ENCODE peak calls at places on chromosomes 3 and 15, in eight cellular contexts. One of them, this sample, is unnamed.

GRCh38 chr15:94174399-94174802 is 57.0 kb upstream of the MCTP2 start:
- DNase-seq in hypothalamus: no peak
- DNase-seq in GM06990: peak
- DNase-seq in ELF-1: no peak
- DNase-seq in retina: no peak
- DNase-seq in AG20443: peak
- DNase-seq in stimulated activated naive CD4-positive, alpha-beta T cell: no peak
- DNase-seq in GM23338: no peak
- DNase-seq in this sample: peak

GRCh38 chr3:61882253-61882652 is 320.9 kb downstream of the PTPRG start:
- DNase-seq in hypothalamus: no peak
- DNase-seq in GM06990: no peak
- DNase-seq in ELF-1: no peak
- DNase-seq in retina: no peak
- DNase-seq in AG20443: no peak
- DNase-seq in stimulated activated naive CD4-positive, alpha-beta T cell: no peak
- DNase-seq in GM23338: no peak
- DNase-seq in this sample: no peak

GRCh38 chr3:195352895-195353488 is 82.0 kb upstream of the XXYLT1 start:
- DNase-seq in hypothalamus: no peak
- DNase-seq in GM06990: no peak
- DNase-seq in ELF-1: no peak
- DNase-seq in retina: no peak
- DNase-seq in AG20443: peak
- DNase-seq in stimulated activated naive CD4-positive, alpha-beta T cell: no peak
- DNase-seq in GM23338: peak
- DNase-seq in this sample: no peak

GRCh38 chr3:130946876-130947275 is 53.0 kb downstream of the ATP2C1 start:
- DNase-seq in hypothalamus: no peak
- DNase-seq in GM06990: no peak
- DNase-seq in ELF-1: peak
- DNase-seq in retina: no peak
- DNase-seq in AG20443: no peak
- DNase-seq in stimulated activated naive CD4-positive, alpha-beta T cell: no peak
- DNase-seq in GM23338: no peak
- DNase-seq in this sample: no peak

GRCh38 chr15:62138124-62138523 is 27.0 kb downstream of the C2CD4B start:
- DNase-seq in hypothalamus: no peak
- DNase-seq in GM06990: no peak
- DNase-seq in ELF-1: no peak
- DNase-seq in retina: no peak
- DNase-seq in AG20443: no peak
- DNase-seq in stimulated activated naive CD4-positive, alpha-beta T cell: no peak
- DNase-seq in GM23338: no peak
- DNase-seq in this sample: no peak

GRCh38 chr3:58021072-58021959 is 13.1 kb downstream of the FLNB start:
- DNase-seq in hypothalamus: no peak
- DNase-seq in GM06990: no peak
- DNase-seq in ELF-1: peak
- DNase-seq in retina: no peak
- DNase-seq in AG20443: no peak
- DNase-seq in stimulated activated naive CD4-positive, alpha-beta T cell: no peak
- DNase-seq in GM23338: peak
- DNase-seq in this sample: no peak

GRCh38 chr15:48800811-48801460 is 9.9 kb downstream of the CEP152 start:
- DNase-seq in hypothalamus: no peak
- DNase-seq in GM06990: no peak
- DNase-seq in ELF-1: no peak
- DNase-seq in retina: peak
- DNase-seq in AG20443: no peak
- DNase-seq in stimulated activated naive CD4-positive, alpha-beta T cell: no peak
- DNase-seq in GM23338: peak
- DNase-seq in this sample: no peak

GRCh38 chr3:49411550-49411967 is 217 bp downstream of the RHOA start:
- DNase-seq in hypothalamus: peak
- DNase-seq in GM06990: no peak
- DNase-seq in ELF-1: no peak
- DNase-seq in retina: no peak
- DNase-seq in AG20443: no peak
- DNase-seq in stimulated activated naive CD4-positive, alpha-beta T cell: peak
- DNase-seq in GM23338: peak
- DNase-seq in this sample: no peak

GRCh38 chr15:64780600-64781156 is 5.3 kb upstream of the RBPMS2 start:
- DNase-seq in hypothalamus: no peak
- DNase-seq in GM06990: no peak
- DNase-seq in ELF-1: no peak
- DNase-seq in retina: no peak
- DNase-seq in AG20443: no peak
- DNase-seq in stimulated activated naive CD4-positive, alpha-beta T cell: no peak
- DNase-seq in GM23338: no peak
- DNase-seq in this sample: no peak

GRCh38 chr3:123094492-123094891 is 27.7 kb downstream of the PDIA5 start:
- DNase-seq in hypothalamus: no peak
- DNase-seq in GM06990: no peak
- DNase-seq in ELF-1: no peak
- DNase-seq in retina: no peak
- DNase-seq in AG20443: no peak
- DNase-seq in stimulated activated naive CD4-positive, alpha-beta T cell: no peak
- DNase-seq in GM23338: no peak
- DNase-seq in this sample: no peak

GRCh38 chr15:85499498-85499897 is 119.1 kb downstream of the AKAP13 start:
- DNase-seq in hypothalamus: no peak
- DNase-seq in GM06990: no peak
- DNase-seq in ELF-1: no peak
- DNase-seq in retina: no peak
- DNase-seq in AG20443: no peak
- DNase-seq in stimulated activated naive CD4-positive, alpha-beta T cell: no peak
- DNase-seq in GM23338: no peak
- DNase-seq in this sample: no peak

GRCh38 chr3:130442284-130442683 is 74.7 kb upstream of the COL6A6 start:
- DNase-seq in hypothalamus: no peak
- DNase-seq in GM06990: no peak
- DNase-seq in ELF-1: no peak
- DNase-seq in retina: no peak
- DNase-seq in AG20443: no peak
- DNase-seq in stimulated activated naive CD4-positive, alpha-beta T cell: no peak
- DNase-seq in GM23338: peak
- DNase-seq in this sample: no peak

GRCh38 chr15:99125061-99125990 is 20.4 kb downstream of the SYNM start:
- DNase-seq in hypothalamus: no peak
- DNase-seq in GM06990: no peak
- DNase-seq in ELF-1: no peak
- DNase-seq in retina: no peak
- DNase-seq in AG20443: no peak
- DNase-seq in stimulated activated naive CD4-positive, alpha-beta T cell: no peak
- DNase-seq in GM23338: no peak
- DNase-seq in this sample: no peak

GRCh38 chr15:68411735-68412134 is 20.2 kb downstream of the ITGA11 start:
- DNase-seq in hypothalamus: no peak
- DNase-seq in GM06990: no peak
- DNase-seq in ELF-1: no peak
- DNase-seq in retina: no peak
- DNase-seq in AG20443: no peak
- DNase-seq in stimulated activated naive CD4-positive, alpha-beta T cell: no peak
- DNase-seq in GM23338: no peak
- DNase-seq in this sample: no peak

GRCh38 chr3:46713898-46714552 is 3.6 kb downstream of the PRSS50 start:
- DNase-seq in hypothalamus: no peak
- DNase-seq in GM06990: peak
- DNase-seq in ELF-1: no peak
- DNase-seq in retina: no peak
- DNase-seq in AG20443: no peak
- DNase-seq in stimulated activated naive CD4-positive, alpha-beta T cell: no peak
- DNase-seq in GM23338: no peak
- DNase-seq in this sample: peak

GRCh38 chr3:37645801-37646380 is 215.8 kb upstream of the CTDSPL start:
- DNase-seq in hypothalamus: no peak
- DNase-seq in GM06990: no peak
- DNase-seq in ELF-1: no peak
- DNase-seq in retina: no peak
- DNase-seq in AG20443: no peak
- DNase-seq in stimulated activated naive CD4-positive, alpha-beta T cell: no peak
- DNase-seq in GM23338: no peak
- DNase-seq in this sample: no peak

GRCh38 chr3:156259896-156260788 is 139.8 kb downstream of the KCNAB1 start:
- DNase-seq in hypothalamus: no peak
- DNase-seq in GM06990: no peak
- DNase-seq in ELF-1: no peak
- DNase-seq in retina: no peak
- DNase-seq in AG20443: no peak
- DNase-seq in stimulated activated naive CD4-positive, alpha-beta T cell: no peak
- DNase-seq in GM23338: no peak
- DNase-seq in this sample: no peak

GRCh38 chr3:58403513-58404109 is 30.0 kb downstream of the PDHB start:
- DNase-seq in hypothalamus: no peak
- DNase-seq in GM06990: no peak
- DNase-seq in ELF-1: no peak
- DNase-seq in retina: no peak
- DNase-seq in AG20443: no peak
- DNase-seq in stimulated activated naive CD4-positive, alpha-beta T cell: no peak
- DNase-seq in GM23338: peak
- DNase-seq in this sample: no peak

GRCh38 chr3:187169231-187169960 is 27.9 kb upstream of the RTP1 start:
- DNase-seq in hypothalamus: no peak
- DNase-seq in GM06990: no peak
- DNase-seq in ELF-1: no peak
- DNase-seq in retina: no peak
- DNase-seq in AG20443: no peak
- DNase-seq in stimulated activated naive CD4-positive, alpha-beta T cell: no peak
- DNase-seq in GM23338: no peak
- DNase-seq in this sample: no peak

GRCh38 chr3:108437439-108437838 is 73.0 kb downstream of the MYH15 start:
- DNase-seq in hypothalamus: no peak
- DNase-seq in GM06990: no peak
- DNase-seq in ELF-1: no peak
- DNase-seq in retina: no peak
- DNase-seq in AG20443: no peak
- DNase-seq in stimulated activated naive CD4-positive, alpha-beta T cell: no peak
- DNase-seq in GM23338: no peak
- DNase-seq in this sample: no peak

GRCh38 chr3:42802876-42803799 is 1.2 kb downstream of the HIGD1A start:
- DNase-seq in hypothalamus: no peak
- DNase-seq in GM06990: no peak
- DNase-seq in ELF-1: peak
- DNase-seq in retina: peak
- DNase-seq in AG20443: peak
- DNase-seq in stimulated activated naive CD4-positive, alpha-beta T cell: no peak
- DNase-seq in GM23338: peak
- DNase-seq in this sample: no peak

GRCh38 chr15:34122771-34123183 is 20.9 kb downstream of the PGBD4 start:
- DNase-seq in hypothalamus: no peak
- DNase-seq in GM06990: peak
- DNase-seq in ELF-1: peak
- DNase-seq in retina: no peak
- DNase-seq in AG20443: peak
- DNase-seq in stimulated activated naive CD4-positive, alpha-beta T cell: no peak
- DNase-seq in GM23338: no peak
- DNase-seq in this sample: peak

GRCh38 chr15:33215941-33216872 is 21.7 kb upstream of the FMN1 start:
- DNase-seq in hypothalamus: no peak
- DNase-seq in GM06990: no peak
- DNase-seq in ELF-1: peak
- DNase-seq in retina: no peak
- DNase-seq in AG20443: peak
- DNase-seq in stimulated activated naive CD4-positive, alpha-beta T cell: no peak
- DNase-seq in GM23338: peak
- DNase-seq in this sample: no peak

GRCh38 chr15:42149493-42150245 is 6.8 kb downstream of the PLA2G4F start:
- DNase-seq in hypothalamus: no peak
- DNase-seq in GM06990: no peak
- DNase-seq in ELF-1: no peak
- DNase-seq in retina: no peak
- DNase-seq in AG20443: no peak
- DNase-seq in stimulated activated naive CD4-positive, alpha-beta T cell: no peak
- DNase-seq in GM23338: peak
- DNase-seq in this sample: no peak

GRCh38 chr3:131454501-131454900 is 48.3 kb downstream of the MRPL3 start:
- DNase-seq in hypothalamus: no peak
- DNase-seq in GM06990: no peak
- DNase-seq in ELF-1: no peak
- DNase-seq in retina: no peak
- DNase-seq in AG20443: peak
- DNase-seq in stimulated activated naive CD4-positive, alpha-beta T cell: no peak
- DNase-seq in GM23338: no peak
- DNase-seq in this sample: no peak

GRCh38 chr3:44968447-44968858 is 7.5 kb downstream of the ZDHHC3 start:
- DNase-seq in hypothalamus: no peak
- DNase-seq in GM06990: no peak
- DNase-seq in ELF-1: no peak
- DNase-seq in retina: no peak
- DNase-seq in AG20443: no peak
- DNase-seq in stimulated activated naive CD4-positive, alpha-beta T cell: no peak
- DNase-seq in GM23338: no peak
- DNase-seq in this sample: no peak

GRCh38 chr3:195147649-195148121 is 123.3 kb downstream of the XXYLT1 start:
- DNase-seq in hypothalamus: no peak
- DNase-seq in GM06990: peak
- DNase-seq in ELF-1: no peak
- DNase-seq in retina: no peak
- DNase-seq in AG20443: peak
- DNase-seq in stimulated activated naive CD4-positive, alpha-beta T cell: no peak
- DNase-seq in GM23338: no peak
- DNase-seq in this sample: peak

GRCh38 chr3:12461097-12461649 is 23.1 kb upstream of the TSEN2 start:
- DNase-seq in hypothalamus: no peak
- DNase-seq in GM06990: no peak
- DNase-seq in ELF-1: no peak
- DNase-seq in retina: no peak
- DNase-seq in AG20443: no peak
- DNase-seq in stimulated activated naive CD4-positive, alpha-beta T cell: no peak
- DNase-seq in GM23338: no peak
- DNase-seq in this sample: no peak

GRCh38 chr3:14393440-14394111 is 8.8 kb upstream of the SLC6A6 start:
- DNase-seq in hypothalamus: no peak
- DNase-seq in GM06990: no peak
- DNase-seq in ELF-1: peak
- DNase-seq in retina: no peak
- DNase-seq in AG20443: peak
- DNase-seq in stimulated activated naive CD4-positive, alpha-beta T cell: no peak
- DNase-seq in GM23338: no peak
- DNase-seq in this sample: no peak

This sample was measured in GM12878.